ENCODE peak calls at places on chromosome 15, in five cellular contexts. D is NCI-H2081, L is omental fat pad, K is ACHN, J is NCI-H1930. X is an unnamed sample.

GRCh38 chr15:90829942-90830440 is 38.4 kb upstream of the FURIN start:
- DNase-seq in J (no peak), D (no peak), L (no peak), K (no peak), X (no peak)

GRCh38 chr15:69616558-69616957 is 163.9 kb downstream of the RPLP1 start:
- DNase-seq in K (no peak), D (no peak), J (no peak), L (no peak), X (no peak)

GRCh38 chr15:56245871-56246814 is 2.5 kb upstream of the RFX7 start:
- DNase-seq in D (peak), J (peak), K (peak), L (peak), X (peak)

GRCh38 chr15:33278816-33279612 is 31.8 kb upstream of the RYR3 start:
- DNase-seq in J (no peak), L (no peak), D (no peak), K (peak), X (peak)

GRCh38 chr15:76993114-76993715 is 1.7 kb upstream of the PSTPIP1 start:
- DNase-seq in K (no peak), L (no peak), J (no peak), D (no peak), X (no peak)

GRCh38 chr15:63436872-63437375 is 55.3 kb upstream of the CA12 start:
- DNase-seq in J (no peak), D (peak), K (peak), L (peak), X (peak)

GRCh38 chr15:73983211-73983727 is 8.8 kb downstream of the STOML1 start:
- DNase-seq in J (no peak), K (peak), D (peak), L (no peak), X (peak)

GRCh38 chr15:92391640-92392039 is 2.0 kb upstream of the ST8SIA2 start:
- DNase-seq in J (no peak), D (peak), L (no peak), K (peak), X (no peak)

GRCh38 chr15:39283531-39283930 is 297.3 kb upstream of the THBS1 start:
- DNase-seq in L (no peak), K (no peak), J (no peak), D (no peak), X (no peak)

GRCh38 chr15:45704329-45705249 is 69.8 kb downstream of the SQOR start:
- DNase-seq in D (no peak), L (no peak), K (peak), J (no peak), X (no peak)

GRCh38 chr15:45630958-45631691 is 3.7 kb upstream of the SQOR start:
- DNase-seq in K (peak), L (peak), D (no peak), J (no peak), X (peak)

GRCh38 chr15:58440922-58441321 is 9.1 kb downstream of the LIPC start:
- DNase-seq in J (no peak), K (peak), L (no peak), D (no peak), X (peak)

GRCh38 chr15:101378879-101379278 is 83.8 kb upstream of the SNRPA1 start:
- DNase-seq in J (no peak), D (no peak), K (no peak), L (no peak), X (no peak)

GRCh38 chr15:91561371-91562100 is 292.0 kb upstream of the SLCO3A1 start:
- DNase-seq in K (peak), J (no peak), D (no peak), L (no peak), X (peak)

GRCh38 chr15:90667063-90667754 is 49.9 kb upstream of the BLM start:
- DNase-seq in K (no peak), D (no peak), J (no peak), L (no peak), X (no peak)

GRCh38 chr15:80779658-80780415 is 667 bp downstream of the CEMIP start:
- DNase-seq in D (peak), L (no peak), K (peak), J (no peak), X (no peak)

GRCh38 chr15:62568004-62568403 is 402.9 kb upstream of the C2CD4B start:
- DNase-seq in D (no peak), J (no peak), L (no peak), K (no peak), X (no peak)

GRCh38 chr15:101482526-101483371 is 6.8 kb downstream of the PCSK6 start:
- DNase-seq in D (no peak), J (no peak), L (no peak), K (no peak), X (peak)

GRCh38 chr15:77342767-77343166 is 77.1 kb downstream of the PEAK1 start:
- DNase-seq in D (no peak), J (no peak), K (no peak), L (no peak), X (no peak)

GRCh38 chr15:83292317-83292716 is 7.9 kb upstream of the BNC1 start:
- DNase-seq in L (no peak), D (no peak), K (no peak), J (no peak), X (peak)

GRCh38 chr15:82045179-82045891 is 483 bp downstream of the MEX3B start:
- DNase-seq in K (peak), L (no peak), D (peak), J (no peak), X (peak)

GRCh38 chr15:55254916-55255679 is 34.5 kb downstream of the RAB27A start:
- DNase-seq in K (no peak), J (no peak), D (no peak), L (no peak), X (no peak)

GRCh38 chr15:90033448-90033847 is 32.3 kb downstream of the ZNF710 start:
- DNase-seq in K (no peak), J (no peak), D (no peak), L (no peak), X (no peak)

GRCh38 chr15:67820992-67821783 is 4.1 kb upstream of the SKOR1 start:
- DNase-seq in K (peak), J (no peak), D (no peak), L (no peak), X (no peak)

GRCh38 chr15:68894208-68894607 is 36.1 kb upstream of the SPESP1 start:
- DNase-seq in K (no peak), D (no peak), J (no peak), L (no peak), X (no peak)

GRCh38 chr15:54502416-54503075 is 524.3 kb downstream of the UNC13C start:
- DNase-seq in J (no peak), L (no peak), D (no peak), K (no peak), X (no peak)

GRCh38 chr15:72229076-72229946 is 1.7 kb downstream of the PKM start:
- DNase-seq in J (no peak), L (no peak), K (peak), D (peak), X (no peak)

GRCh38 chr15:71564217-71564616 is 246.1 kb upstream of the NR2E3 start:
- DNase-seq in J (no peak), D (no peak), L (no peak), K (no peak), X (no peak)

GRCh38 chr15:71218272-71218805 is 103.1 kb downstream of the THSD4 start:
- DNase-seq in K (no peak), D (no peak), L (no peak), J (no peak), X (no peak)

GRCh38 chr15:75309711-75310110 is 26.2 kb upstream of the COMMD4 start:
- DNase-seq in J (no peak), D (no peak), K (no peak), L (no peak), X (no peak)

GRCh38 chr15:88701561-88702095 is 62.8 kb downstream of the ISG20 start:
- DNase-seq in L (no peak), K (no peak), J (no peak), D (no peak), X (no peak)

GRCh38 chr15:72193781-72194396 is 3.7 kb downstream of the GRAMD2A start:
- DNase-seq in D (no peak), J (no peak), K (no peak), L (no peak), X (no peak)

GRCh38 chr15:58704155-58704825 is 45.2 kb downstream of the ADAM10 start:
- DNase-seq in K (no peak), J (no peak), L (no peak), D (no peak), X (no peak)

GRCh38 chr15:80615361-80615736 is 79.8 kb upstream of the ABHD17C start:
- DNase-seq in L (no peak), J (no peak), D (no peak), K (no peak), X (no peak)

GRCh38 chr15:72116680-72117447 is 1.1 kb downstream of the MYO9A start:
- DNase-seq in L (no peak), D (peak), J (no peak), K (peak), X (no peak)

GRCh38 chr15:88299502-88299901 is 43.0 kb upstream of the NTRK3 start:
- DNase-seq in D (no peak), J (no peak), L (no peak), K (no peak), X (no peak)

X was measured in foreskin keratinocyte.